ENCODE peak calls at places on chromosomes 13 and 19, in four cellular contexts. L, H, Z and Q are unnamed samples.

GRCh38 chr19:47609885-47610545 is 1.1 kb downstream of the BICRA start:
- DNase-seq in L (peak), H (peak), Z (peak), Q (no peak)

GRCh38 chr19:29685326-29685725 is 20.1 kb downstream of the PLEKHF1 start:
- DNase-seq in L (no peak), H (no peak), Z (no peak), Q (no peak)

GRCh38 chr13:20779405-20779804 is 5.6 kb upstream of the EEF1AKMT1 start:
- DNase-seq in L (no peak), H (no peak), Z (no peak), Q (no peak)

GRCh38 chr13:41284512-41285288 is 21.3 kb upstream of the MTRF1 start:
- DNase-seq in L (peak), H (no peak), Z (no peak), Q (no peak)

GRCh38 chr13:41059466-41059865 is 1.8 kb upstream of the WBP4 start:
- DNase-seq in L (peak), H (no peak), Z (no peak), Q (no peak)

GRCh38 chr13:77623797-77624196 is 73.7 kb upstream of the SLAIN1 start:
- DNase-seq in L (no peak), H (no peak), Z (no peak), Q (no peak)

GRCh38 chr19:30228726-30229523 is 143.3 kb upstream of the ZNF536 start:
- DNase-seq in L (peak), H (no peak), Z (peak), Q (no peak)

GRCh38 chr13:42924290-42924803 is 67.7 kb downstream of the EPSTI1 start:
- DNase-seq in L (no peak), H (no peak), Z (no peak), Q (no peak)

GRCh38 chr13:62611343-62611742 is 1195.7 kb upstream of the PCDH20 start:
- DNase-seq in L (no peak), H (no peak), Z (no peak), Q (no peak)

GRCh38 chr19:54186934-54187381 is 2.4 kb downstream of the MBOAT7 start:
- DNase-seq in L (no peak), H (no peak), Z (no peak), Q (no peak)

DNA sequence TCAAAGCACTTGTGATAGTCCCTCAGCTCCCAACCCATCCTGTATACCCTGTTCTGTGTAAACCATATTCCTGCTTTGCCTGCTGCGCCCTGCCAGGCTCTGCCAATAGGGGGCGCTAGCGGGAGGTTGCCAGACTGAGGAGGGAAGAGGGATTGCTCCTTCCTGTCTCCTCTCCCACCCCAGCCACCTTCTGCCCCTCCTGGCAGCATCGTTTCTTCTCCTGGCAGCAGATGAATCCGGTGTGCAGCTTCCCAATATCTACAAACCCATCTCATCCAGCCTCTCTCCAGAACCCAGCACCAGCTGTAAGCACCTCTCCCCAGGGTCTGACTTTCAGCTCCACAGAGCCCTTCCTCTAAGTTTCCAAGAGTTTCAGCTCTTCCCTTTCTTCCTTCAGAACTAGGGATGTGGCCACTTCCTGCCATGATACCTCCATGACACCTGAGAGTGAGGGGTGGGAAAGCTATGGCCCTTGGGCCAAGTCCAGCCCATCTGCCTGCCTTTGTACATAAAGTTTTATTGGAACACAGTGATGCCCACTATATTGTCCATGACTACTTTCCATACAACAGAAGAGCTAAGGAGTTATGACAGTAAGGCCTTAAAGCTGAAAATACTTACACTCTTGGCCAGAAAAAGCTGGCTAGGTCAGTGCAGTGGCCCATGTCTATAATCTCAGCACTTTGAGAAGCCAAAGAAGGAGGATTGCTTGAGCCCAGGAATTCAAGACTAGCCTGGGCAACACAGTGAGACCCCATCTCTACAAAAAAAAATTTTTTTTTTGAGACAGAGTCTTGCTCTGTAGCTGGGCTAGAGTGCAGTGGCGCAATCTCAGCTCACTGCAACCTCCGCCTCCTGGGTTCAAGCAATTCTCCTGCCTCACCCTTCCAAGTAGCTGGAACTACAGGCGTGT is 34.5 kb upstream of the ATP1A3 start:
- DNase-seq in L (no peak), H (peak), Z (peak), Q (no peak)
- TF ChIP-seq CHD1 in L (no peak), H (no peak), Z (no peak), Q (no peak)

GRCh38 chr19:52991484-52991883 is 22.2 kb upstream of the ERVV-1 start:
- DNase-seq in L (peak), H (no peak), Z (no peak), Q (no peak)

GRCh38 chr19:52988506-52988905 is 25.2 kb upstream of the ERVV-1 start:
- DNase-seq in L (no peak), H (no peak), Z (no peak), Q (no peak)

GRCh38 chr19:52992109-52993004 is 21.4 kb upstream of the ERVV-1 start:
- DNase-seq in L (no peak), H (peak), Z (peak), Q (no peak)

GRCh38 chr19:52991021-52991420 is 22.7 kb upstream of the ERVV-1 start:
- DNase-seq in L (no peak), H (no peak), Z (no peak), Q (no peak)

DNA sequence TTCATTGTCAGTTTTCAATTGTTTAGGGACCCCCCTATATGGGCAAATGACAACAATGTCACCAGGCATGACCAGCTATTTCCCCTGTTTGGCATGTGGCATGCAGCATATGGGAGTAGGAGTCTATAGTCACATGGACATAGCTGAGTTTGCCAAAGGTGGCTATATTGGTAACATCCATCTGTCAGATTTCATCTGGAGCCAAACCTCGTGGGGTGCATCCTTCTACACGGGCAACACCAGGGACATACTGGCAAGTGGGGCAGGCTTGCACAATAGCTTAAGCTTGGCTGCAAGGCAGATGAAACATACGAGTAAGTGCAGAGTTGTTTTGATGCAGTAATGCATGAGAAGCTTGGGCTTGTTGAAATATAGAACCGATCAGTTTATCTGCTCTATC is 24.5 kb upstream of the ZNF816 start:
- DNase-seq in L (no peak), H (no peak), Z (no peak), Q (no peak)
- TF ChIP-seq CHD1 in L (no peak), H (no peak), Z (no peak), Q (no peak)

DNA sequence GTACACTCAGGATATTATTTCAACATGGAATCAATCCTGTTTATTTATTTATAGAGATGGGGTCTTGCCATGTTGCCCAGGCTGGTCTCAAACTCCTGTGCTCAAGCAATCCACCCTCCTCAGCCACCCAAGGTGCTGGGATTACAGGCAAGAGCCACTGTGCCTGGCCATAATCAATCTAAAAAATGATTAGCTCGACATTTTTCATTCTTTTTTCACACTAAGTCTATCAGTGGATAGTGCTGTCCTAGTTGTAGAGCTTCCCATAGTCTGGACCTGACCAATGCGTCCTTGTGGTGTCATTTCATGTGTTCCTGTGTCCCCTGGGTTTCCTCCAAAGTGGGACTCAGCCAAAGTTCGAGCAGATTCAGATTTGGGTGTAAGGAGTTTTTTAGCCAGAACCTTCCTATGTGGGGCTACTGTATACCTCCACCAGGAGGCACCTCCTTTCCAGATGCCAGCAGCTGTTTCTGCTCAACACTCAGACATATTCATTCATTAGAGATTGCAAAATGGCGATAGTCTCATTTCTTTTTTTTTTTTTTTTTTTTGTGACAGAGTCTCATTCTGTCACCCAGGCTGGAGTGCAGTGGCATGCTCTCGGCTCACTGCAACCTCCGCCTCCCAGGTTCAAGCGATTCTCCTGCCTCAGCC is 61.1 kb downstream of the MAP4K1 start:
- DNase-seq in L (no peak), H (peak), Z (no peak), Q (peak)
- TF ChIP-seq CHD1 in L (no peak), H (no peak), Z (no peak), Q (no peak)

DNA sequence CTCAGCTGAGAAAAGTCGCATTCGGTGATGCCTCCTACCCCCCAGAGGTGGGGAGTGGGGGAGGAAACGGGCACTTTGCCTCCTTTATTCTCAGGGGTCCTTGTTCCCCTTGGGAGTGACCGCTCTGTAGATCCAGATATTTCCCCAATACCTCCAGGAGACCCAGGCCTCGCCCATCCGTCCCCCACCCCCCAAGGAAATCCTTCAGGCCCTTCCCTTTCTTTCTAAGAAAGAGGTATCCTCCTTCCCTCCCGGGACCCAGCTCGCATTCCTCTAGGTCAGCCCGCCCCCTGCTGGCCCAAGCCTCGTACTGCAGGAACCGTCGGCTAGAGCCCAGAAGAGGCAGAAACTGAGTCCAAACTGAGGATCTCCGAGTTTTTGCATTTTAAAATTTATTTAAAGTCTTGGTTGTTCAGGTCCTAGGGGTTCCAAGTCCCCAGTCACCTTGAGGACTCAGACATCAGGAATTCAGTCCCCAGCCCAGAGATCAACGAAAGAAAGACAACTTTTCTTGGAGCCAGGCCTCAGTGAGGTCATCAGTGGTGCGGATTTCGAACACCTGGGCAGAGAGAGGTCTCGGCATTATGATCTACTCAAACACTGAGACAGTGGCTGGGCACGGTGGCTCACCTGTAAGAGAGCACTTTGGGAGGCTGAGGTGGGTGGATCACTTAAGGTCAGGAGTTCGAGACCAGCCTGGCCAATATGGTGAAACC is 7.5 kb upstream of the LRFN1 start:
- DNase-seq in L (peak), H (peak), Z (peak), Q (no peak)
- TF ChIP-seq CHD1 in L (no peak), H (no peak), Z (no peak), Q (no peak)

DNA sequence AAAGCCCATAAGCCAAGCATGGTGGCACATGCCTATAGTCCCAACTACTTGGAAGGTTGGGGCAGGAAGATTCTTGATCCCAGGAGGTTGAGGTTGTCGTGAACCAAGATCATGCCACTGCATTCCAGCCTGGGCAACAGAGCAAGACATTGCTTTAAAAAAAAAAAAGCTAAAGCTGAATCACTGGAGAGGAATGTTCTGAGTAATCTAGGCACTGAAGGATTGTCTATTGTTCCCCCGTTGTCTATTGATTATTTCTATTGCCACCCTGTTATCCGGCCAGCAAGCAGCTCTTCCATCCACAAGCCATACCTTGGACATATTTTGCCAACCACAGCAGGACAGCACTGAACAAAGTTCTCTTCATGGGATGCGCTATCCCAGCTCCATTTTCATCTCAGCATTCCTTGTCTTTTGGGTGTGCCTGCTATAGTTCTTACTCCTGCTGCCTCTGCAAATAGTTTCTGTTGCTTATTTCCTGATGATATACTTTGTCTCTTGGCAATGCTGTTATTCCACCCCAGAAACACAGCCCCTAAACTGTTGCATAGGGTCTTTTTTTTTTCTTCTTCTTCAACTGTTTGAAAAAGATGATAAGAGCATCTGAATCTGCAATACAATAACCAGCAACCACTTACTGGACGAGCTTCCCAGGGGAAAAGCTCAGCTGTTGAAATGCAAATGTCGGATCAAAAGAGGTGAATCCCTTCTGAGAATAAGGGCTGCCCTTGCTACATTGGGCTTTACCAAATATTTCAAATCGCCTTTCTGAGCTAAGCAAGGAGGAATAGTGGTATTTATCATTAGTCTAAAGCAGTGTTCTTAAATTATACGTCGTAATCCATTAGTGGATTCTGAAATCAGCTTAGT is 22.2 kb upstream of the SIAH3 start:
- DNase-seq in L (no peak), H (no peak), Z (no peak), Q (no peak)
- TF ChIP-seq CHD1 in L (no peak), H (no peak), Z (no peak), Q (no peak)

DNA sequence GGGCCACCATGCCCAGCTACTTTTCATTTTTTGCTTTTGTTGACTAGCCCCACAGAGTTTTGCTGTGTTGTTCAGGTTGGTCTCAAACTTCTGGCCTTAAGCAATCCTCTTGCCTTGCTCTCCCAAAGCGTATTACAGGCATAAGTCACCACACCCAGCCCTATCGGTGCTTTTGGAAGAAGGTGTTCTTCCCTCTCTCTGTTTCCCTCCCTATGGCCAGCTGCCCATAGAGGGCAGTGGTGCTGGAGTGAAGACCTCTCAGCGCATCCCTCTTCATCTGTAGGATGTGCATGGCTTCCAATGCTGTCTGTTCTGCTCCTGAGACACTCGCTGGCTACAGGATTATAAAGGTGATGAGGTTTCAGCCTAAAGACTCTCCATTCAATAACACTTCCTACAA is 1.3 kb upstream of the CD22 start:
- DNase-seq in L (no peak), H (peak), Z (no peak), Q (no peak)
- TF ChIP-seq CHD1 in L (no peak), H (no peak), Z (no peak), Q (no peak)